ENCODE peak calls at places on chromosomes 2 and 18, in four cellular contexts. Y is activated CD4-positive, alpha-beta T cell treated with anti-CD3 and anti-CD28 coated beads for 24 hours; C is fibroblast of pulmonary artery; E is anterior cingulate cortex. A is an unnamed sample.

GRCh38 chr2:141497262-141497661 is 633.6 kb downstream of the LRP1B start:
- DNase-seq in Y (no peak), C (no peak), E (no peak), A (no peak)

GRCh38 chr2:239979243-239980023 is 45.7 kb downstream of the NDUFA10 start:
- DNase-seq in Y (no peak), C (peak; percentile 31), E (peak; percentile 50), A (no peak)

GRCh38 chr2:120013569-120014223 is 819 bp downstream of the EPB41L5 start:
- DNase-seq in Y (peak; percentile 4), C (no peak), E (no peak), A (no peak)

GRCh38 chr2:169683425-169684134 is 10.6 kb downstream of the CFAP210 start:
- DNase-seq in Y (no peak), C (no peak), E (no peak), A (no peak)

GRCh38 chr2:187819624-187820023 is 265.4 kb upstream of the TFPI start:
- DNase-seq in Y (no peak), C (no peak), E (no peak), A (no peak)

GRCh38 chr18:51098082-51098481 is 68.1 kb downstream of the SMAD4 start:
- DNase-seq in Y (no peak), C (no peak), E (no peak), A (no peak)

GRCh38 chr18:78587096-78587495 is 392.5 kb upstream of the SALL3 start:
- DNase-seq in Y (no peak), C (no peak), E (no peak), A (no peak)

GRCh38 chr18:67790527-67790926 is 274.0 kb upstream of the DSEL start:
- DNase-seq in Y (no peak), C (no peak), E (no peak), A (no peak)

GRCh38 chr2:119430023-119430498 is 1.6 kb upstream of the TMEM37 start:
- DNase-seq in Y (no peak), C (no peak), E (no peak), A (no peak)

GRCh38 chr2:86231680-86232372 is 32.6 kb downstream of the MRPL35 start:
- DNase-seq in Y (no peak), C (no peak), E (no peak), A (no peak)

GRCh38 chr2:30287190-30287589 is 55.9 kb downstream of the LBH start:
- DNase-seq in Y (no peak), C (no peak), E (no peak), A (no peak)

GRCh38 chr2:150994041-150994440 is 267.6 kb downstream of the RBM43 start:
- DNase-seq in Y (no peak), C (peak; percentile 62), E (no peak), A (no peak)

GRCh38 chr2:118223487-118224136 is 135.3 kb downstream of the INSIG2 start:
- DNase-seq in Y (no peak), C (no peak), E (no peak), A (no peak)

GRCh38 chr2:224925822-224926124 is 116.5 kb downstream of the DOCK10 start:
- DNase-seq in Y (no peak), C (peak; percentile 14), E (no peak), A (no peak)